ENCODE peak calls at places on chromosomes 1 and 21, in six cellular contexts. One of them, this sample, is unnamed.

GRCh38 chr21:25456672-25457071 is 150.6 kb downstream of the MRPL39 start:
- DNase-seq in RWPE1: no peak
- DNase-seq in chondrocyte: no peak
- DNase-seq in OCI-LY7: no peak
- DNase-seq in mesothelial cell of epicardium: no peak
- DNase-seq in stomach: peak; percentile 47
- DNase-seq in this sample: peak; percentile 67

GRCh38 chr1:40977721-40978120 is 1.8 kb upstream of the CTPS1 start:
- DNase-seq in RWPE1: no peak
- DNase-seq in chondrocyte: no peak
- DNase-seq in OCI-LY7: no peak
- DNase-seq in mesothelial cell of epicardium: no peak
- DNase-seq in stomach: no peak
- DNase-seq in this sample: no peak

GRCh38 chr1:38013027-38013588 is 574 bp downstream of the UTP11 start:
- DNase-seq in RWPE1: no peak
- DNase-seq in chondrocyte: peak; percentile 12
- DNase-seq in OCI-LY7: no peak
- DNase-seq in mesothelial cell of epicardium: no peak
- DNase-seq in stomach: no peak
- DNase-seq in this sample: no peak

GRCh38 chr1:205535866-205536758 is 31.6 kb downstream of the CDK18 start:
- DNase-seq in RWPE1: no peak
- DNase-seq in chondrocyte: peak; percentile 56
- DNase-seq in OCI-LY7: no peak
- DNase-seq in mesothelial cell of epicardium: no peak
- DNase-seq in stomach: peak; percentile 26
- DNase-seq in this sample: no peak

GRCh38 chr1:19909971-19910370 is 13.4 kb downstream of the PLA2G2E start:
- DNase-seq in RWPE1: no peak
- DNase-seq in chondrocyte: no peak
- DNase-seq in OCI-LY7: no peak
- DNase-seq in mesothelial cell of epicardium: no peak
- DNase-seq in stomach: no peak
- DNase-seq in this sample: no peak

GRCh38 chr1:171753685-171754380 is 12.0 kb upstream of the VAMP4 start:
- DNase-seq in RWPE1: no peak
- DNase-seq in chondrocyte: no peak
- DNase-seq in OCI-LY7: no peak
- DNase-seq in mesothelial cell of epicardium: no peak
- DNase-seq in stomach: no peak
- DNase-seq in this sample: no peak

GRCh38 chr1:186213225-186213607 is 161.8 kb downstream of the TPR start:
- DNase-seq in RWPE1: no peak
- DNase-seq in chondrocyte: no peak
- DNase-seq in OCI-LY7: no peak
- DNase-seq in mesothelial cell of epicardium: no peak
- DNase-seq in stomach: no peak
- DNase-seq in this sample: no peak

GRCh38 chr1:99669376-99669775 is 23.5 kb downstream of the PALMD start:
- DNase-seq in RWPE1: no peak
- DNase-seq in chondrocyte: no peak
- DNase-seq in OCI-LY7: no peak
- DNase-seq in mesothelial cell of epicardium: no peak
- DNase-seq in stomach: no peak
- DNase-seq in this sample: no peak

GRCh38 chr1:164720329-164721036 is 161.5 kb downstream of the PBX1 start:
- DNase-seq in RWPE1: no peak
- DNase-seq in chondrocyte: no peak
- DNase-seq in OCI-LY7: no peak
- DNase-seq in mesothelial cell of epicardium: no peak
- DNase-seq in stomach: no peak
- DNase-seq in this sample: no peak

DNA sequence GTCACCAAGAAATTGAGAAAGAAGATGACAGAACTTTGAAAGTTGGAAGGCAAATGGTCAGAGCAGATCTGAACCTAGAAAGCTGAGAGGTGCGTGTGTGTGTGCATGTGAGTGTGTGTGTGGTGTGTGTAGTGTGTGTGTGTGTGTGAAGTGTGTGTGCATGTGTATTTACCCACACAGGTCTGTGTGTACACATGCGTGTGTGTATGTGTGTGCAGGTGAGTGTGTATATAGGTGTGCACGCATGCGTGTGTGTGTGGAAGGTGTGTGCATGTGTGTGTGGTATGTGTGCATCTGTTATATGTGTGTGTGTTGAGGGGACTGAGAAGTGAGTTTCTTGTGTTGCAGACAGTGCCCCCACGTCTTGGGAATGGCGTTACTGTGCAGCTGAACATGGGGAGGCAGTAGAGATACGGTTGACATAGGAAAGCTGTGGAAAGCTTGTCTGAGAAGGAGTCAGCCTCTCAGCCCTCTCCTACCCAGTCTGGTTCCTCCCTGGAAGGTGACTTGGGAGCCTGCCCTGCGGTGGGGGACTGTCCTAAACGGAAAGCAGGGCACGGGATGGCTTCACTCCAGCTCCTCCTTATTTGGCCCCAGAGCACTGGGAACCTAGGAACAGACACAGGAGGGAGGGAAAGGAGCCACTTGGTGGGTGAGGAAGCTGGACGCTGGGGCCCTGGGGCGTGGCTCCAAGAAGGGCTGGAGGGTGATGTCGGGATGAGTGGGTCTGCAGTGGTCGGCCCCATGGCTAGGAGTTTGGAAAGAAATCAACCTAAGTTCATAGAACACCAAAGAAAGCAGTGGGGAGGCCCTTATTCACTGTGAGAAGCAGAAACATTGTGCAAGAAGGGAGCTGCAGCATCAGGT is 97.2 kb downstream of the PCBP3 start:
- DNase-seq in RWPE1: no peak
- DNase-seq in chondrocyte: no peak
- DNase-seq in OCI-LY7: no peak
- DNase-seq in mesothelial cell of epicardium: no peak
- DNase-seq in stomach: no peak
- DNase-seq in this sample: no peak
- TF ChIP-seq CTCF in RWPE1: no peak
- TF ChIP-seq CTCF in chondrocyte: no peak
- TF ChIP-seq CTCF in OCI-LY7: no peak
- TF ChIP-seq CTCF in mesothelial cell of epicardium: no peak
- TF ChIP-seq CTCF in stomach: no peak
- TF ChIP-seq CTCF in this sample: no peak

DNA sequence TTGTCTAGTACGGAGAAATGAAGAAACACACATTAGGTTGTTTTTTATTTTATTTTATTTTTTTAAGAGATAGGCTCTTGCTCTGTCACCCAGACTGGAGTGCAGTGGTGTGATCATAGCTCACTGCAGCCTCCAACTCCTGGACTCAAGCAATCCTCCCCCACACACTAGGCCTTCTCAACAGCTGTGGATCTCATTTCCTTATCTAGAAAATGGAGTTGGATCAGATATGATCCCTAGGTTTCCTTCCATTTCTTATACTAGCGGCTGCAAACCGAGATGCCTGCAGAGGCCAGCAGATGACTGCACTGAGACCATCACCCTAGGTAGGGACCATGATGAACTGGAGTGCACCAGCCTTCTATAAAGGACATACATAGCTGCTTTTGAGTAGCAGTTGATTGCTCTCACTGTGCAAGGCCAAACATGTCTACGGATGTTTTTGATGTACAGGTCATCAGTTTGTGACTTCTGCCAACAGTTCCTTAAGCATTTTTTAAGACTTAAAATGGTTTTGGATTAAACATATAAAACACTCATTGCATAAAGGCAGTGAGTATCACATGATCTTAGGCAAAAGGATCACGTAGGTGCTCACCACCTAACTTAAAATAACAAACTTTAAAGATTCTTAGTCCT is 11.4 kb upstream of the KLHL12 start:
- DNase-seq in RWPE1: no peak
- DNase-seq in chondrocyte: no peak
- DNase-seq in OCI-LY7: no peak
- DNase-seq in mesothelial cell of epicardium: no peak
- DNase-seq in stomach: no peak
- DNase-seq in this sample: no peak
- TF ChIP-seq CTCF in RWPE1: no peak
- TF ChIP-seq CTCF in chondrocyte: no peak
- TF ChIP-seq CTCF in OCI-LY7: no peak
- TF ChIP-seq CTCF in mesothelial cell of epicardium: no peak
- TF ChIP-seq CTCF in stomach: no peak
- TF ChIP-seq CTCF in this sample: no peak

GRCh38 chr1:59568158-59568935 is 246.4 kb upstream of the HOOK1 start:
- DNase-seq in RWPE1: peak; percentile 9
- DNase-seq in chondrocyte: no peak
- DNase-seq in OCI-LY7: no peak
- DNase-seq in mesothelial cell of epicardium: no peak
- DNase-seq in stomach: no peak
- DNase-seq in this sample: no peak
- TF ChIP-seq CTCF in RWPE1: no peak
- TF ChIP-seq CTCF in chondrocyte: peak; percentile 65
- TF ChIP-seq CTCF in OCI-LY7: no peak
- TF ChIP-seq CTCF in mesothelial cell of epicardium: no peak
- TF ChIP-seq CTCF in stomach: no peak
- TF ChIP-seq CTCF in this sample: no peak

DNA sequence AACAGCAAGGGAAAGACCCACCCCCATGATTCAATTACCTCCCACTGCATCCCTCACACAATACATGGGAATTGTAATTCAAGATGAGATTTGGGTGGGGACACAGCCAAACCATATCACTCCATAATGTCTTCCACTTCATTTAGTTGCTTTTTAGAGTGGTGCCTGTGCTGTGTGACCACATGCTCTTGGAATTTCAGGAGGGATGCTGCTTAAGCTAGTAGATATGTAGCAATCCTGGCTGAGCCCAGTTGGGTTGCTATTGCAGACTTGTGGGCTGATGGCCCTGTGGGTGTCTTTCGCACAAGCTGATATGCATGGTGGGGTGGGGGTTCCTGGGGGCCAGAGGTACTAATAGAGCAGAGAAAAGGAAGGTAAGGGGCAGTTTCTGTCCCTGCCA is 160.4 kb upstream of the SYT6 start:
- DNase-seq in RWPE1: no peak
- DNase-seq in chondrocyte: no peak
- DNase-seq in OCI-LY7: no peak
- DNase-seq in mesothelial cell of epicardium: no peak
- DNase-seq in stomach: no peak
- DNase-seq in this sample: no peak
- TF ChIP-seq CTCF in RWPE1: no peak
- TF ChIP-seq CTCF in chondrocyte: no peak
- TF ChIP-seq CTCF in OCI-LY7: no peak
- TF ChIP-seq CTCF in mesothelial cell of epicardium: no peak
- TF ChIP-seq CTCF in stomach: no peak
- TF ChIP-seq CTCF in this sample: no peak

DNA sequence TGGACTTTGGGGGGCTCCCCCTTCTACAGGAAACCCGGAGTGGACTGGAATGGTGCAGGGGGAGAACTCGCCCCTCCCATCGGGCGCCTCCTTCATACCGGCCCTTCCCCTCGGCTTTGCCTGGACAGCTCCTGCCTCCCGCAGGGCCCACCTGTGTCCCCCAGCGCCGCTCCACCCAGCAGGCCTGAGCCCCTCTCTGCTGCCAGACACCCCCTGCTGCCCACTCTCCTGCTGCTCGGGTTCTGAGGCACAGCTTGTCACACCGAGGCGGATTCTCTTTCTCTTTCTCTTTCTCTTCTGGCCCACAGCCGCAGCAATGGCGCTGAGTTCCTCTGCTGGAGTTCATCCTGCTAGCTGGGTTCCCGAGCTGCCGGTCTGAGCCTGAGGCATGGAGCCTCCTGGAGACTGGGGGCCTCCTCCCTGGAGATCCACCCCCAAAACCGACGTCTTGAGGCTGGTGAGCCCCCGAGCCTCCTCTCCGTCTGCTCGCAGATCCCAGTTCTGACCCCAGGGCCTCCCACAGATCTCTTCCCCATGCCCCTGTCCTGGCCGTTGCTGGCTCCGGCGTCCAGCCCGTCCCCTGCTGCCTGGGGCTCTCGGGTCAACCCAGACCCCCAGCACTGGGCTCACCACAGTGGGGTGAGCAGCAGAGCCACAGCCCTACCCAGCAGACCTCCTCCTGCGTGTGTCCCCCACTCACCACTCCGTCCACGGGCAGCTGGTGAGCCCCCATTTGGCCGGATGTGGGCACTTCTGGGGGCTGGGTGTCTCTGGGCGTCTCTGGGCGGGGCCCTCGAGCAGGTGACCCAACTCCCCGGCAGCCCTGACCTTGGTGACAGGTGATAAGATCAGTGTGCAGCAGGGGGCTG is at the start of gene TNFRSF14:
- DNase-seq in RWPE1: no peak
- DNase-seq in chondrocyte: no peak
- DNase-seq in OCI-LY7: peak; percentile 70
- DNase-seq in mesothelial cell of epicardium: no peak
- DNase-seq in stomach: peak; percentile 74
- DNase-seq in this sample: peak; percentile 87
- TF ChIP-seq CTCF in RWPE1: no peak
- TF ChIP-seq CTCF in chondrocyte: peak; percentile 35
- TF ChIP-seq CTCF in OCI-LY7: no peak
- TF ChIP-seq CTCF in mesothelial cell of epicardium: no peak
- TF ChIP-seq CTCF in stomach: no peak
- TF ChIP-seq CTCF in this sample: no peak

GRCh38 chr1:33118274-33118673 is 37.3 kb downstream of the AZIN2 start:
- DNase-seq in RWPE1: no peak
- DNase-seq in chondrocyte: no peak
- DNase-seq in OCI-LY7: no peak
- DNase-seq in mesothelial cell of epicardium: no peak
- DNase-seq in stomach: no peak
- DNase-seq in this sample: no peak

GRCh38 chr1:33121728-33122127 is 40.8 kb downstream of the AZIN2 start:
- DNase-seq in RWPE1: no peak
- DNase-seq in chondrocyte: no peak
- DNase-seq in OCI-LY7: no peak
- DNase-seq in mesothelial cell of epicardium: no peak
- DNase-seq in stomach: no peak
- DNase-seq in this sample: no peak

GRCh38 chr1:33119050-33119449 is 38.1 kb downstream of the AZIN2 start:
- DNase-seq in RWPE1: no peak
- DNase-seq in chondrocyte: no peak
- DNase-seq in OCI-LY7: no peak
- DNase-seq in mesothelial cell of epicardium: no peak
- DNase-seq in stomach: no peak
- DNase-seq in this sample: no peak

GRCh38 chr1:33120436-33121231 is 39.7 kb downstream of the AZIN2 start:
- DNase-seq in RWPE1: peak; percentile 71
- DNase-seq in chondrocyte: no peak
- DNase-seq in OCI-LY7: no peak
- DNase-seq in mesothelial cell of epicardium: no peak
- DNase-seq in stomach: no peak
- DNase-seq in this sample: no peak

GRCh38 chr1:33119532-33120217 is 38.7 kb downstream of the AZIN2 start:
- DNase-seq in RWPE1: no peak
- DNase-seq in chondrocyte: no peak
- DNase-seq in OCI-LY7: peak; percentile 24
- DNase-seq in mesothelial cell of epicardium: no peak
- DNase-seq in stomach: no peak
- DNase-seq in this sample: no peak
- TF ChIP-seq CTCF in RWPE1: no peak
- TF ChIP-seq CTCF in chondrocyte: no peak
- TF ChIP-seq CTCF in OCI-LY7: no peak
- TF ChIP-seq CTCF in mesothelial cell of epicardium: no peak
- TF ChIP-seq CTCF in stomach: no peak
- TF ChIP-seq CTCF in this sample: no peak

GRCh38 chr1:53541761-53542550 is 82.8 kb downstream of the DMRTB1 start:
- DNase-seq in RWPE1: peak; percentile 64
- DNase-seq in chondrocyte: peak; percentile 79
- DNase-seq in OCI-LY7: peak; percentile 21
- DNase-seq in mesothelial cell of epicardium: no peak
- DNase-seq in stomach: no peak
- DNase-seq in this sample: peak; percentile 47
- TF ChIP-seq CTCF in RWPE1: no peak
- TF ChIP-seq CTCF in chondrocyte: peak; percentile 73
- TF ChIP-seq CTCF in OCI-LY7: peak; percentile 71
- TF ChIP-seq CTCF in mesothelial cell of epicardium: no peak
- TF ChIP-seq CTCF in stomach: peak; percentile 12
- TF ChIP-seq CTCF in this sample: peak; percentile 45

This sample was measured in activated CD8-positive, alpha-beta T cell treated with anti-CD3 and anti-CD28 coated beads for 36 hours.